ENCODE peak calls at places on chromosomes 3 and 15, in ten cellular contexts. I is body of pancreas, P is tibial artery, L is Panc1, K is heart left ventricle, Z is MM.1S, B is pancreas, Y is PC-3, T is H9, A is HepG2. X is an unnamed sample. For H3K4me1, the result is how much of the 10 kb centered on the place peaks cover.

GRCh38 chr3:34842706-34843478 is 796.4 kb upstream of the ARPP21 start:
- DNase-seq in I (no peak), P (no peak), L (no peak), K (no peak), Z (no peak), B (no peak), Y (no peak), T (no peak), A (no peak), X (no peak)

GRCh38 chr3:4983739-4984510 is 4.7 kb downstream of the BHLHE40 start:
- DNase-seq in I (peak), P (peak), L (no peak), K (peak), Z (peak), B (peak), Y (peak), T (no peak), A (no peak), X (no peak)

GRCh38 chr3:160180581-160181216 is 44.5 kb upstream of the C3orf80 start:
- DNase-seq in I (no peak), P (no peak), L (no peak), K (no peak), Z (no peak), B (no peak), Y (peak), T (no peak), A (no peak), X (no peak)

GRCh38 chr3:189838291-189838690 is 207.1 kb downstream of the TP63 start:
- DNase-seq in I (no peak), P (no peak), L (no peak), K (no peak), Z (no peak), B (no peak), Y (no peak), T (no peak), A (no peak), X (no peak)

GRCh38 chr3:106337116-106337515 is 468.3 kb upstream of the CBLB start:
- DNase-seq in I (no peak), P (no peak), L (no peak), K (no peak), Z (no peak), B (no peak), Y (peak), T (no peak), A (no peak), X (no peak)

GRCh38 chr3:7789324-7789723 is 712.3 kb upstream of the LMCD1 start:
- DNase-seq in I (no peak), P (no peak), L (no peak), K (no peak), Z (no peak), B (no peak), Y (no peak), T (peak), A (no peak), X (no peak)

GRCh38 chr15:48644498-48644826 is 1.0 kb downstream of the FBN1 start:
- DNase-seq in I (no peak), P (peak), L (no peak), K (peak), Z (no peak), B (no peak), Y (peak), T (no peak), A (no peak), X (no peak)

GRCh38 chr3:36362216-36362615 is 18.1 kb upstream of the STAC start:
- DNase-seq in I (no peak), P (no peak), L (no peak), K (no peak), Z (no peak), B (no peak), Y (no peak), T (no peak), A (no peak), X (no peak)

GRCh38 chr15:93035092-93035915 is 53.7 kb downstream of the RGMA start:
- DNase-seq in I (no peak), P (no peak), L (no peak), K (peak), Z (no peak), B (no peak), Y (no peak), T (no peak), A (no peak), X (no peak)

GRCh38 chr3:122942937-122943827 is 84.4 kb downstream of the SEMA5B start:
- DNase-seq in I (peak), P (peak), L (peak), K (peak), Z (peak), B (peak), Y (peak), T (peak), A (peak), X (peak)

GRCh38 chr3:16104161-16104560 is 70.3 kb upstream of the GALNT15 start:
- DNase-seq in I (no peak), P (no peak), L (no peak), K (no peak), Z (no peak), B (no peak), Y (no peak), T (no peak), A (no peak), X (no peak)

GRCh38 chr3:127608362-127608718 is 10.1 kb downstream of the MCM2 start:
- DNase-seq in I (no peak), P (no peak), L (no peak), K (peak), Z (no peak), B (no peak), Y (no peak), T (no peak), A (no peak), X (no peak)

GRCh38 chr3:13379191-13379830 is 40.8 kb downstream of the NUP210 start:
- DNase-seq in I (peak), P (peak), L (no peak), K (peak), Z (no peak), B (no peak), Y (peak), T (no peak), A (no peak), X (peak)

GRCh38 chr3:129599607-129600006 is 6.9 kb downstream of the PLXND1 start:
- DNase-seq in I (peak), P (peak), L (no peak), K (peak), Z (no peak), B (no peak), Y (peak), T (peak), A (no peak), X (no peak)

GRCh38 chr3:126927405-126927750 is 55.5 kb upstream of the PLXNA1 start:
- DNase-seq in I (no peak), P (peak), L (no peak), K (no peak), Z (no peak), B (no peak), Y (no peak), T (no peak), A (no peak), X (no peak)

GRCh38 chr3:53161820-53162671 is 1.0 kb downstream of the PRKCD start:
- DNase-seq in I (peak), P (no peak), L (no peak), K (peak), Z (peak), B (no peak), Y (peak), T (peak), A (no peak), X (no peak)

GRCh38 chr3:134371542-134372324 is 2.5 kb downstream of the AMOTL2 start:
- DNase-seq in I (no peak), P (peak), L (no peak), K (peak), Z (no peak), B (no peak), Y (no peak), T (peak), A (no peak), X (no peak)

GRCh38 chr15:93359780-93360161 is 270.8 kb upstream of the RGMA start:
- DNase-seq in I (no peak), P (no peak), L (no peak), K (no peak), Z (no peak), B (no peak), Y (no peak), T (no peak), A (no peak), X (no peak)

GRCh38 chr3:159816507-159816906 is 172.1 kb upstream of the IL12A start:
- DNase-seq in I (no peak), P (no peak), L (no peak), K (no peak), Z (no peak), B (no peak), Y (peak), T (no peak), A (no peak), X (no peak)

GRCh38 chr3:194203482-194204035 is 67.6 kb downstream of the HES1 start:
- DNase-seq in I (no peak), P (no peak), L (no peak), K (no peak), Z (peak), B (no peak), Y (no peak), T (peak), A (no peak), X (no peak)

GRCh38 chr3:63954182-63954581 is 42.0 kb upstream of the SCAANT1 start:
- DNase-seq in I (no peak), P (no peak), L (no peak), K (no peak), Z (no peak), B (no peak), Y (no peak), T (no peak), A (no peak), X (no peak)

GRCh38 chr3:99868438-99868723 is 50.7 kb downstream of the CMSS1 start:
- DNase-seq in I (no peak), P (no peak), L (no peak), K (no peak), Z (no peak), B (no peak), Y (peak), T (no peak), A (no peak), X (no peak)

GRCh38 chr15:64561997-64562396 is 101.6 kb downstream of the ZNF609 start:
- DNase-seq in I (no peak), P (no peak), L (no peak), K (no peak), Z (no peak), B (no peak), Y (no peak), T (no peak), A (no peak), X (no peak)

GRCh38 chr3:182215881-182216280 is 504.2 kb downstream of the SOX2 start:
- DNase-seq in I (no peak), P (no peak), L (no peak), K (no peak), Z (no peak), B (no peak), Y (no peak), T (no peak), A (no peak), X (no peak)

GRCh38 chr15:78178056-78178455 is 28.9 kb downstream of the IDH3A start:
- DNase-seq in I (no peak), P (no peak), L (no peak), K (no peak), Z (no peak), B (no peak), Y (no peak), T (no peak), A (no peak), X (no peak)

GRCh38 chr15:67093146-67093874 is 27.9 kb downstream of the SMAD3 start:
- DNase-seq in I (peak), P (no peak), L (no peak), K (peak), Z (no peak), B (no peak), Y (no peak), T (no peak), A (no peak), X (no peak)

GRCh38 chr3:71784914-71785593 is at the start of gene PROK2:
- DNase-seq in I (no peak), P (no peak), L (no peak), K (no peak), Z (no peak), B (no peak), Y (no peak), T (peak), A (no peak), X (no peak)

GRCh38 chr3:124745756-124746155 is 15.5 kb downstream of the UMPS start:
- DNase-seq in I (no peak), P (no peak), L (no peak), K (no peak), Z (no peak), B (no peak), Y (no peak), T (no peak), A (no peak), X (no peak)

GRCh38 chr3:118970819-118971218 is 63.8 kb downstream of the IGSF11 start:
- DNase-seq in I (no peak), P (no peak), L (no peak), K (peak), Z (no peak), B (no peak), Y (no peak), T (no peak), A (no peak), X (no peak)

GRCh38 chr3:16040991-16041390 is 133.5 kb upstream of the GALNT15 start:
- DNase-seq in I (no peak), P (no peak), L (no peak), K (no peak), Z (no peak), B (no peak), Y (no peak), T (no peak), A (no peak), X (no peak)

GRCh38 chr3:128076783-128077624 is 24.8 kb downstream of the SEC61A1 start:
- DNase-seq in I (no peak), P (no peak), L (no peak), K (peak), Z (no peak), B (no peak), Y (no peak), T (no peak), A (no peak), X (no peak)

GRCh38 chr3:52432225-52432624 is 12.7 kb downstream of the SEMA3G start:
- DNase-seq in I (no peak), P (peak), L (no peak), K (no peak), Z (no peak), B (no peak), Y (no peak), T (no peak), A (no peak), X (no peak)

GRCh38 chr3:187251599-187251998 is 39.9 kb downstream of the MASP1 start:
- DNase-seq in I (peak), P (no peak), L (no peak), K (no peak), Z (no peak), B (no peak), Y (no peak), T (no peak), A (no peak), X (no peak)

GRCh38 chr15:38671675-38672141 is 107.1 kb upstream of the RASGRP1 start:
- DNase-seq in I (no peak), P (no peak), L (no peak), K (no peak), Z (no peak), B (no peak), Y (no peak), T (no peak), A (no peak), X (no peak)

GRCh38 chr3:162489853-162490252 is 993.2 kb downstream of the OTOL1 start:
- DNase-seq in I (no peak), P (no peak), L (no peak), K (no peak), Z (no peak), B (no peak), Y (peak), T (no peak), A (no peak), X (no peak)

DNA sequence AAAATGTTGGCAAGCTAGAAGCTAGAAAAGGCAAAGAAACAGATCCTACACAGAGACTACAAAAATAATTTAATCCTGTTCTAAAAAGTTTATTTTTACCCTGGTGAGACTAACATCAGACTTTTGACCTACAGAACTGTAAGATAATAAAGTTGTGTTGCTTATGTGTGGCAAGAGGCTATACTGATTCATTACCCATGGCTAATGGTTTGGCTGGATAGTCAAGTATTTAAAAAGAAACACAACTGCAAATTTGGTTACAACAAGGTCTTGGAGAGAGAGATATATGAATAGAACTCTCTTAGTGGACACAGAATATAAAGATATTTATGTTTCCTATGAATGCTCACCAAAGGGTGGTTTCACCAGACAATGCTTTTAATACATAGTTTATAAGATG is 364.2 kb upstream of the PLSCR5 start:
- DNase-seq in I (no peak), P (no peak), L (no peak), K (no peak), Z (no peak), B (no peak), Y (no peak), T (no peak), A (no peak), X (no peak)
- H3K4me1 ChIP-seq in I (under half), P (under half), L (under half), K (under half), Z (under half), B (under half), Y (under half), T (under half), A (under half), X (under half)

DNA sequence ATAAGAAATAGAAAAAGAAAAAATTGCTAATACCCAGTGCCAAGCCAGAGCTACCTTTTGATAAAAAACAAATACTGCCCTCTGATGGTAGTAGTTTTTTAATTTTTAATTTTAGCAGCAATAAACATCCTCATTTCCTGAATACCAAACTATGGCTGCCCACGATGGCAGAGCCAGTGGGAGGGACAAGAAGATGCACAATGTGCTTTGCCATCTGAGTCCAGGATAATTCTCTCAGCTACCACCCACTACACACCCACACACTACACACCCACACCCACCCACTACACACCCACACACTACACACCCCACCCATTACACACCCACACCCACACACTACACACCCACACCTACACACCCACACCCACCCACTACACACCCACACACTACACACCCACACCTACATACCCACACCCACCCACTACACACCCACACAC is 17.8 kb downstream of the CEP19 start:
- DNase-seq in I (no peak), P (no peak), L (no peak), K (no peak), Z (no peak), B (no peak), Y (peak), T (no peak), A (no peak), X (no peak)
- TF ChIP-seq CTCF in I (no peak), P (no peak), L (no peak), K (peak), Z (no peak), B (no peak), Y (peak), T (peak), A (no peak), X (no peak)

DNA sequence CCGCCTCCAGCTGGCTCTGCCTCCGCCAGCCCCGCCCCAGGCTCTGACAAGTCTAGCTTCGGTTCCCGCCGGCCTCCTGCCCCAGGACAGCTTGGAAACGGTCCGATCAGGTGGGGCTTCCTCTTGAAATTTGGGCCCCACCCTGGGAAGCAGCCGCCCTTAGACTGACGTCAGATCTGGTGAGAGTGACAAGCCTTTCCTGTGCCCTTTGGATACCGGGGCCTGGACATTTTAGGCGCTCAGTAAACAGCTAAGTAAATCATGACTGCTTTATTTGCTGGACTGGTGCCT is 378 bp upstream of the HYAL3 start:
- DNase-seq in I (no peak), P (no peak), L (no peak), K (no peak), Z (no peak), B (no peak), Y (no peak), T (no peak), A (peak), X (no peak)
- H3K4me1 ChIP-seq in I (half or more), P (under half), L (under half), K (under half), Z (under half), B (under half), Y (under half), T (under half), A (half or more), X (under half)

DNA sequence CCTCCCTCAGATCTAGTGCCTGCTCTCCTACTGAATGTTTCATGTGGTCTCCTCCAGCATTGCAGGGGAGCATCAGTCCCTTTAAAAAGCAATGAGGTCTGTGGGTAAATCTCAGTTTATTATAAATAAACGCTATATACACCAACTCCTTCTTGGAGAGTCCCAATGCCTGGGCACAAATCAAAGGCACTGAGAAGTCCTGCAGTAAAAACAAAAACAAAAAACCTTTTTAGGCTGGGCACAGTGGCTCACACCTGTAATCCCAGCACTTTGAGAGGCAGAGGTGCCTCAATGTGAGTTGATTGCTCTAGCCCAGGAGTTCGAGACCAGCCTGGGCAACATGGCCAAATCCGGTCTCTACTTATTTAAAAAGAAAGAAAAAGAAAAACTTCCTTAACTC is 45.0 kb downstream of the ACAN start:
- DNase-seq in I (no peak), P (no peak), L (no peak), K (no peak), Z (no peak), B (no peak), Y (no peak), T (no peak), A (no peak), X (no peak)
- TF ChIP-seq CTCF in I (no peak), P (no peak), L (no peak), K (no peak), Z (no peak), B (no peak), Y (no peak), T (no peak), A (no peak), X (no peak)

DNA sequence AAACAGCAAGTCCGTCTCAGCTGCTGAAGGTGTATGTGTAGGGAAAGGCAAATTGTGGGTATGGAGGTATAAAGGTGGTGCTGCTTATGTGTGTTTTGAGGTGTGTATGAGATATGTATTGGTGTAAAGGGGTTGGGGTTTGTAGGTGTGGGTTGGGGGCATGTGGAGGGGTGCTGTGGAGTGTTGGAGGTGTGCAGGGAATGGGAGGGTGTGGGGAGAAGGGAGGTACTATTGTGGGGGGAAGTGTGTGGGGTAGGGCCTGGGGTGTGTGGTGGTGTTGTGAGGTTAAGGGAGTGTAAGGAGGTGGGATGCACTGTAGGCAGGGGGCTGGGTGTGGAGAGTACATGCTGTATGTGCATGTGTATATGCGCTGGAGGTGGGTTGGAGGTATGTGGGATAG is 15.7 kb downstream of the CCDC12 start:
- DNase-seq in I (no peak), P (peak), L (no peak), K (no peak), Z (no peak), B (no peak), Y (no peak), T (no peak), A (no peak), X (no peak)
- H3K4me1 ChIP-seq in I (half or more), P (under half), L (under half), K (half or more), Z (under half), B (half or more), Y (under half), T (under half), A (half or more), X (under half)